ENCODE peak calls at places on chromosomes 12 and 14, in four cellular contexts. One of them, this sample, is unnamed.

GRCh38 chr12:49795654-49796105 is 32.5 kb downstream of the NCKAP5L start:
- DNase-seq in GM12865: no peak
- DNase-seq in adrenal gland: no peak
- DNase-seq in GM20000: no peak
- DNase-seq in this sample: no peak

GRCh38 chr12:112087055-112087850 is 21.3 kb downstream of the NAA25 start:
- DNase-seq in GM12865: no peak
- DNase-seq in adrenal gland: no peak
- DNase-seq in GM20000: no peak
- DNase-seq in this sample: no peak

GRCh38 chr12:116735951-116736599 is 1.8 kb downstream of the SPRING1 start:
- DNase-seq in GM12865: peak; percentile 7
- DNase-seq in GM20000: no peak
- DNase-seq in adrenal gland: peak; percentile 29
- DNase-seq in this sample: no peak

GRCh38 chr12:19236656-19237055 is 107.1 kb downstream of the PLEKHA5 start:
- DNase-seq in adrenal gland: no peak
- DNase-seq in GM20000: no peak
- DNase-seq in GM12865: no peak
- DNase-seq in this sample: peak; percentile 14

GRCh38 chr14:75548544-75548943 is 26.3 kb downstream of the BATF start:
- DNase-seq in adrenal gland: no peak
- DNase-seq in GM12865: no peak
- DNase-seq in GM20000: no peak
- DNase-seq in this sample: no peak

GRCh38 chr12:42129595-42130204 is 15.0 kb downstream of the GXYLT1 start:
- DNase-seq in GM20000: no peak
- DNase-seq in GM12865: peak; percentile 59
- DNase-seq in adrenal gland: peak; percentile 48
- DNase-seq in this sample: peak; percentile 27

GRCh38 chr12:124851344-124851743 is 12.3 kb downstream of the SCARB1 start:
- DNase-seq in adrenal gland: no peak
- DNase-seq in GM12865: no peak
- DNase-seq in GM20000: no peak
- DNase-seq in this sample: no peak

GRCh38 chr14:61512508-61512907 is 182.8 kb upstream of the HIF1A start:
- DNase-seq in GM20000: no peak
- DNase-seq in adrenal gland: no peak
- DNase-seq in GM12865: no peak
- DNase-seq in this sample: no peak

GRCh38 chr12:46585854-46586621 is 213.5 kb upstream of the SLC38A2 start:
- DNase-seq in adrenal gland: no peak
- DNase-seq in GM12865: peak; percentile 71
- DNase-seq in GM20000: no peak
- DNase-seq in this sample: peak; percentile 49

GRCh38 chr14:37195327-37195726 is 2.4 kb upstream of the MIPOL1 start:
- DNase-seq in GM12865: no peak
- DNase-seq in GM20000: no peak
- DNase-seq in adrenal gland: no peak
- DNase-seq in this sample: no peak

GRCh38 chr14:70567791-70568190 is 32.7 kb downstream of the MED6 start:
- DNase-seq in GM20000: peak; percentile 30
- DNase-seq in GM12865: peak; percentile 64
- DNase-seq in adrenal gland: no peak
- DNase-seq in this sample: peak; percentile 37

GRCh38 chr12:89650239-89650638 is 58.4 kb downstream of the ATP2B1 start:
- DNase-seq in GM12865: no peak
- DNase-seq in GM20000: no peak
- DNase-seq in adrenal gland: no peak
- DNase-seq in this sample: no peak

GRCh38 chr12:131882804-131883520 is 11.5 kb upstream of the ULK1 start:
- DNase-seq in GM20000: no peak
- DNase-seq in adrenal gland: no peak
- DNase-seq in GM12865: no peak
- DNase-seq in this sample: no peak

GRCh38 chr12:42933461-42934081 is 344.0 kb upstream of the PRICKLE1 start:
- DNase-seq in GM12865: no peak
- DNase-seq in adrenal gland: no peak
- DNase-seq in GM20000: no peak
- DNase-seq in this sample: no peak

GRCh38 chr12:69585189-69586062 is at the start of gene CCT2:
- DNase-seq in GM12865: peak; percentile 97
- DNase-seq in GM20000: peak; percentile 93
- DNase-seq in adrenal gland: peak; percentile 97
- DNase-seq in this sample: peak; percentile 98
- TF ChIP-seq CTCF in GM12865: peak; percentile 28
- TF ChIP-seq CTCF in GM20000: no peak
- TF ChIP-seq CTCF in adrenal gland: peak; percentile 52
- TF ChIP-seq CTCF in this sample: peak; percentile 48

GRCh38 chr12:3207858-3208257 is 130.7 kb downstream of the TSPAN9 start:
- DNase-seq in GM12865: peak; percentile 29
- DNase-seq in GM20000: no peak
- DNase-seq in adrenal gland: no peak
- DNase-seq in this sample: peak; percentile 39
- TF ChIP-seq CTCF in GM12865: peak; percentile 45
- TF ChIP-seq CTCF in GM20000: peak; percentile 51
- TF ChIP-seq CTCF in adrenal gland: no peak
- TF ChIP-seq CTCF in this sample: no peak

GRCh38 chr12:107912421-107913004 is 138.0 kb downstream of the ASCL4 start:
- DNase-seq in adrenal gland: peak; percentile 18
- DNase-seq in GM20000: peak; percentile 81
- DNase-seq in GM12865: peak; percentile 66
- DNase-seq in this sample: peak; percentile 74

GRCh38 chr12:107921062-107921461 is 146.6 kb downstream of the ASCL4 start:
- DNase-seq in GM20000: no peak
- DNase-seq in adrenal gland: no peak
- DNase-seq in GM12865: no peak
- DNase-seq in this sample: no peak

GRCh38 chr12:107914460-107914977 is 140.0 kb downstream of the ASCL4 start:
- DNase-seq in adrenal gland: no peak
- DNase-seq in GM20000: no peak
- DNase-seq in GM12865: no peak
- DNase-seq in this sample: no peak

DNA sequence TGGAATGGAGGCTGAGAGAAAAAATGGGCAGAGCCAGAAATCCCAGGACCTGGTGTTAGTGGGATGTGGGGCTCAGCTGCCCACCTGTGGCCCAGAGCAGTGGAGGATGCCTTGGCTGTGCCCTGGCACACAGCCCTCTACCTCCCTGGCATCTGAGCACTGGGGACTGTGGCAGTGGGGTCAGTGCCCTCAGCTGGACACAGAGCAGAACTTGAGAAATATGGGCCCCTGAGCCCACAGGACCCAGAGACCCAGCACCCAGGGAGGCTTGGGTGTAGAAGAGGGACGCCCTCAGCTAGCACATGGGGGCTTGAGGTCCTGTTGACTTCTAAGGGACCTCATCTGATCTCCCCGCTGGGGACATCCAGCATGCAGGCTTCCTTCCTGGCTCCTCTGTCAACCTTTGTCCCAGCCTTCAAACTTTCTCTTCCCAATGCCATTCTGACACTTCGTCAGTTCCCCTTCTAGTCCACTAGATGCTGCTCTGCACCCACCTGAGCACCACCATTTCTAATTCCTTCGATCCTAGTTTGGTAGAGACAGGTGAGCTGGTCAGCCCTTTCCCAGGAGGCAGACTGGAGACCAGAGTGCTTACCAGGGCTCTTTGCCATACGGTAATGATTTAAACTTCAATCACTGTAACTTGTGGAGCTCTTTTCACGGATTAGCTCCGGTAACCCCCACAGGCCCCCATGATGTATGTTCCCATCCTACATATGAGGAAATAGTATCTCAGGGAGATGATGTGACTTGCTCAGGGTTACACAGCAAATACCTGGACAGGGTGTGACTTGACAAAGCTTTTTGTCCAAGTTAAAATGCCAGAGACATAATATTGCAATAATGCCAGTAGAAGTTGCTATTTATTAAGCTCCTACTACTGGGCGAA is 143.7 kb downstream of the ASCL4 start:
- DNase-seq in GM12865: peak; percentile 51
- DNase-seq in GM20000: peak; percentile 39
- DNase-seq in adrenal gland: no peak
- DNase-seq in this sample: no peak
- TF ChIP-seq CTCF in GM12865: peak; percentile 88
- TF ChIP-seq CTCF in GM20000: peak; percentile 75
- TF ChIP-seq CTCF in adrenal gland: peak; percentile 51
- TF ChIP-seq CTCF in this sample: peak; percentile 45

GRCh38 chr12:119807380-119807779 is 69.7 kb downstream of the CIT start:
- DNase-seq in GM12865: no peak
- DNase-seq in GM20000: no peak
- DNase-seq in adrenal gland: no peak
- DNase-seq in this sample: no peak

GRCh38 chr12:119804011-119804641 is 73.0 kb downstream of the CIT start:
- DNase-seq in GM12865: peak; percentile 17
- DNase-seq in adrenal gland: peak; percentile 88
- DNase-seq in GM20000: no peak
- DNase-seq in this sample: peak; percentile 6

GRCh38 chr12:119797090-119797489 is 80.0 kb downstream of the CIT start:
- DNase-seq in adrenal gland: no peak
- DNase-seq in GM12865: no peak
- DNase-seq in GM20000: no peak
- DNase-seq in this sample: no peak

GRCh38 chr12:119803391-119803791 is 73.7 kb downstream of the CIT start:
- DNase-seq in GM12865: no peak
- DNase-seq in GM20000: no peak
- DNase-seq in adrenal gland: peak; percentile 58
- DNase-seq in this sample: no peak

GRCh38 chr12:119802472-119802871 is 74.6 kb downstream of the CIT start:
- DNase-seq in adrenal gland: peak; percentile 81
- DNase-seq in GM20000: no peak
- DNase-seq in GM12865: no peak
- DNase-seq in this sample: no peak
- TF ChIP-seq CTCF in adrenal gland: no peak
- TF ChIP-seq CTCF in GM20000: no peak
- TF ChIP-seq CTCF in GM12865: no peak
- TF ChIP-seq CTCF in this sample: no peak

GRCh38 chr12:52244615-52244994 is 11.6 kb downstream of the KRT7 start:
- DNase-seq in adrenal gland: no peak
- DNase-seq in GM12865: peak; percentile 14
- DNase-seq in GM20000: no peak
- DNase-seq in this sample: no peak
- TF ChIP-seq CTCF in adrenal gland: no peak
- TF ChIP-seq CTCF in GM12865: no peak
- TF ChIP-seq CTCF in GM20000: no peak
- TF ChIP-seq CTCF in this sample: no peak

GRCh38 chr12:72281145-72281544 is 9.0 kb downstream of the TRHDE start:
- DNase-seq in GM20000: no peak
- DNase-seq in adrenal gland: no peak
- DNase-seq in GM12865: no peak
- DNase-seq in this sample: no peak

GRCh38 chr12:72286526-72286925 is 14.4 kb downstream of the TRHDE start:
- DNase-seq in adrenal gland: no peak
- DNase-seq in GM20000: no peak
- DNase-seq in GM12865: no peak
- DNase-seq in this sample: no peak

GRCh38 chr12:72285861-72286260 is 13.7 kb downstream of the TRHDE start:
- DNase-seq in adrenal gland: no peak
- DNase-seq in GM12865: no peak
- DNase-seq in GM20000: no peak
- DNase-seq in this sample: no peak

GRCh38 chr12:72278894-72279293 is 6.7 kb downstream of the TRHDE start:
- DNase-seq in adrenal gland: no peak
- DNase-seq in GM12865: no peak
- DNase-seq in GM20000: no peak
- DNase-seq in this sample: no peak

DNA sequence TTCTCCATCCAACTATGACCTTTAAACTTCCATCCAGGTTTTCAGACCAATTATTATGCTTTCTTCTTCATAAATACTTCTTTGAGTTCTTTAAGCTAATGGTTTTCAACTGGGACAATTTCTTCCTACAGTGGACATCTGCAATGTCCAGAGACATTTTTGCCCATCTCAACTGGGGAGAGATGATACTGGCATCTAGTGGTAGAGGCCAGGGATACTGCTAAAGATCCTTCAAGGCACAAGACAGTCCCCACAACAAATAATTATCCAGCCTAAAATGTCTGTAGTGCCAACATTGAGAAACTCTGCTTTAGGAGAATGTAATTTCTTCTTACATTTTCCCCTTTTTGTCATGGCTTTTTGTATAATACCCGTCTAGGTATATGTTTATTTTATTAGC is 10.6 kb downstream of the TRHDE start:
- DNase-seq in adrenal gland: no peak
- DNase-seq in GM12865: no peak
- DNase-seq in GM20000: no peak
- DNase-seq in this sample: no peak
- TF ChIP-seq CTCF in adrenal gland: peak; percentile 25
- TF ChIP-seq CTCF in GM12865: no peak
- TF ChIP-seq CTCF in GM20000: peak; percentile 7
- TF ChIP-seq CTCF in this sample: no peak

GRCh38 chr14:47539065-47539464 is 136.3 kb downstream of the MDGA2 start:
- DNase-seq in GM20000: no peak
- DNase-seq in GM12865: no peak
- DNase-seq in adrenal gland: no peak
- DNase-seq in this sample: no peak
- TF ChIP-seq CTCF in GM20000: no peak
- TF ChIP-seq CTCF in GM12865: no peak
- TF ChIP-seq CTCF in adrenal gland: peak; percentile 26
- TF ChIP-seq CTCF in this sample: no peak

GRCh38 chr14:96304956-96305355 is 48.9 kb downstream of the BDKRB1 start:
- DNase-seq in adrenal gland: no peak
- DNase-seq in GM12865: no peak
- DNase-seq in GM20000: no peak
- DNase-seq in this sample: peak; percentile 2

GRCh38 chr14:96303981-96304380 is 48.0 kb downstream of the BDKRB1 start:
- DNase-seq in GM20000: no peak
- DNase-seq in GM12865: no peak
- DNase-seq in adrenal gland: no peak
- DNase-seq in this sample: no peak

GRCh38 chr14:96309128-96309906 is 53.3 kb downstream of the BDKRB1 start:
- DNase-seq in adrenal gland: no peak
- DNase-seq in GM12865: no peak
- DNase-seq in GM20000: no peak
- DNase-seq in this sample: no peak

GRCh38 chr14:96307434-96307833 is 51.4 kb downstream of the BDKRB1 start:
- DNase-seq in GM20000: no peak
- DNase-seq in adrenal gland: no peak
- DNase-seq in GM12865: no peak
- DNase-seq in this sample: no peak

DNA sequence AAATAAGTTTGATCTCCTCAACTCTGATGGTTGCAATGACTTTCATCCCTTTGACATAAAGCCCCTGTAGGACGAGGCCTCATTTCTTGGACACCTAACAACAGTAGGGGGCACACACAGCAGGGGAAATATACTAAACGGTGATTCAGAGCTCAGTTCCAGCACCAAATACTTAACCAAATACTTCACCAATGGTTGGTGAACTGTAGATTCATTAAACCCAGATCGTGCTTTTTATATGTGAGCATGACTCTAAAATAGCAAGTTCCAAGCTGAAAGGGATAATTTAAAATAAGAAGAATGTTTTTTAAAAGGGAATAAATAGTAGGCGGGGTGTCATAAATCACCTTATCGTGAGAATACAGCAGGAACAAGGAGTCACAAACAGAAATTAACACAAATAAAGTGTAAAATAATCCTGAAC is 53.2 kb downstream of the ATG2B start:
- DNase-seq in GM20000: no peak
- DNase-seq in adrenal gland: no peak
- DNase-seq in GM12865: no peak
- DNase-seq in this sample: no peak
- TF ChIP-seq CTCF in GM20000: no peak
- TF ChIP-seq CTCF in adrenal gland: no peak
- TF ChIP-seq CTCF in GM12865: no peak
- TF ChIP-seq CTCF in this sample: no peak

GRCh38 chr14:104392001-104392395 is 187.6 kb upstream of the C14orf180 start:
- DNase-seq in GM12865: no peak
- DNase-seq in adrenal gland: no peak
- DNase-seq in GM20000: no peak
- DNase-seq in this sample: peak; percentile 35
- TF ChIP-seq CTCF in GM12865: no peak
- TF ChIP-seq CTCF in adrenal gland: no peak
- TF ChIP-seq CTCF in GM20000: no peak
- TF ChIP-seq CTCF in this sample: no peak

This sample was measured in activated CD8-positive, alpha-beta T cell treated with anti-CD3 and anti-CD28 coated beads for 36 hours.